ENCODE peak calls at places on chromosomes 16 and 17, in four cellular contexts. Z is CD8-positive, alpha-beta T cell; W is GM12865; R is foreskin keratinocyte. L is an unnamed sample.

GRCh38 chr17:7673239-7673638 is 14.1 kb downstream of the TP53 start:
- DNase-seq in R (no peak), W (peak; percentile 50), Z (no peak), L (no peak)

GRCh38 chr17:27241346-27241946 is 52.5 kb upstream of the WSB1 start:
- DNase-seq in R (peak; percentile 95), W (peak; percentile 61), Z (no peak), L (peak; percentile 41)

GRCh38 chr16:8168016-8168415 is 422.3 kb downstream of the TMEM114 start:
- DNase-seq in W (no peak), Z (no peak), R (no peak), L (no peak)

GRCh38 chr17:5416886-5417285 is 2.6 kb downstream of the NUP88 start:
- DNase-seq in W (no peak), Z (no peak), R (no peak), L (no peak)

GRCh38 chr16:57145046-57145963 is 40.5 kb downstream of the PSME3IP1 start:
- DNase-seq in R (no peak), Z (no peak), W (no peak), L (no peak)

GRCh38 chr16:49456763-49457162 is 83.2 kb downstream of the C16orf78 start:
- DNase-seq in W (no peak), Z (no peak), R (no peak), L (no peak)

GRCh38 chr16:54930034-54930938 is at the start of gene IRX5:
- DNase-seq in R (peak; percentile 93), Z (no peak), W (peak; percentile 54), L (peak; percentile 66)

GRCh38 chr17:31294839-31295488 is 2.1 kb downstream of the OMG start:
- DNase-seq in W (no peak), R (no peak), Z (no peak), L (no peak)

GRCh38 chr17:59829217-59830006 is 63.3 kb downstream of the TUBD1 start:
- DNase-seq in R (peak; percentile 99), W (peak; percentile 97), Z (no peak), L (peak; percentile 98)

GRCh38 chr16:89721644-89722391 is 481 bp downstream of the ZNF276 start:
- DNase-seq in W (peak; percentile 82), Z (peak; percentile 94), R (peak; percentile 56), L (no peak)

GRCh38 chr16:89801800-89802199 is 14.6 kb downstream of the FANCA start:
- DNase-seq in R (no peak), W (no peak), Z (no peak), L (no peak)

GRCh38 chr17:43898446-43898845 is 8.9 kb downstream of the MPP2 start:
- DNase-seq in R (no peak), Z (no peak), W (no peak), L (no peak)

GRCh38 chr16:83549836-83550569 is 257.8 kb upstream of the HSBP1 start:
- DNase-seq in W (no peak), Z (no peak), R (no peak), L (no peak)

GRCh38 chr17:72423286-72423589 is 302.4 kb downstream of the SOX9 start:
- DNase-seq in Z (no peak), W (no peak), R (no peak), L (no peak)

GRCh38 chr16:75535901-75536300 is at the start of gene CHST5:
- DNase-seq in R (no peak), W (no peak), Z (no peak), L (no peak)

GRCh38 chr17:61409301-61410099 is 9.9 kb downstream of the TBX2 start:
- DNase-seq in R (no peak), Z (peak; percentile 65), W (peak; percentile 58), L (no peak)

GRCh38 chr16:70737377-70738082 is 51.7 kb upstream of the MTSS2 start:
- DNase-seq in Z (peak; percentile 88), W (peak; percentile 95), R (no peak), L (no peak)

GRCh38 chr16:80946481-80946880 is 60.2 kb downstream of the CMC2 start:
- DNase-seq in W (no peak), Z (no peak), R (no peak), L (no peak)

GRCh38 chr16:50332599-50332998 is 36.2 kb downstream of the BRD7 start:
- DNase-seq in Z (no peak), W (no peak), R (no peak), L (no peak)

GRCh38 chr17:28763804-28764266 is 20.0 kb downstream of the TRAF4 start:
- DNase-seq in R (peak; percentile 47), Z (peak; percentile 84), W (peak; percentile 80), L (no peak)

GRCh38 chr17:28760561-28760960 is 16.8 kb downstream of the TRAF4 start:
- DNase-seq in R (no peak), W (no peak), Z (no peak), L (no peak)

GRCh38 chr17:28760987-28761562 is 17.3 kb downstream of the TRAF4 start:
- DNase-seq in R (peak; percentile 55), Z (no peak), W (peak; percentile 25), L (no peak)

GRCh38 chr17:28763137-28763799 is 19.5 kb downstream of the TRAF4 start:
- DNase-seq in R (no peak), W (peak; percentile 78), Z (no peak), L (no peak)

DNA sequence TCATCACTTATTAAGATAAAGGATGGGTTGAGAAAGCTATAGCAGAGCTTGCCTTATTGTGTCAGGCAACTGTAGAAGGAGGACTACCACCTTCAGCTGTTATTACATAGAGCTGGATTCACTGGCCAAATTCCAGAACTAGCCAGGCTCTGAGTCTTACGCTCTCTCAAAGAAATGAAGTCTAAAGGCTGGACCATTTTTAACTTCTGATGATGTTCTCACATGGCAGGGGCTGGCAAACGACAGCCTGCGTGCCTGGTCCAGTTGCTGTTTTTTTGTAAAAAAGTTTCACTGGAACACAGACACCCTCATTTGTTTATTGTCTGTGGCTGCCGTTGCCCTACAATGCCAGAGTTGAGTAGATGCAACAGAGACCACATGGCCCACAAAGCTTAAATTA is 21.2 kb downstream of the TRAF4 start:
- DNase-seq in R (no peak), Z (no peak), W (no peak), L (no peak)
- TF ChIP-seq CTCF in R (no peak), Z (no peak), W (no peak), L (no peak)

DNA sequence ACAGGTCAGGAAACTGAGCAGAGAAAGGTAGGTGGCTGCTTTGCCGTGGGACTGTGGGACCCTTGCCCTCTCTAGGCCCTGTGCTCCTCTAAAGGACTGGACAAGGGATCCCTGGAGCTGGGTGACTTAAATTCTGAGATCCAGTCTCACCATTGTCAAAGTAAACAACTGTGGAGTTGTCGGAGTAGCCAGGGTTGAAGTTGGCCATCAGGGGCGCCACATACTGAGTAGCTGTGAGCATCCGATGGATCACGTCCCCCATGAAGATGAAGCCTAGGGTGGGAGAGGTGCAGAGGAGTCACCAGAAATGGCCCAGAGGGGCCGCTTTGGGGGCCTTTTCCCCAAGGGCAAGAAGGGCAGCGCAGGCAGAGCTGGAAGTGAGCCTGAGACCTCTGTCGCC is 43.5 kb downstream of the PLXDC1 start:
- DNase-seq in Z (no peak), W (no peak), R (no peak), L (no peak)
- TF ChIP-seq CTCF in Z (no peak), W (no peak), R (no peak), L (no peak)

GRCh38 chr17:45232514-45233422 is 11.1 kb downstream of the FMNL1 start:
- DNase-seq in W (no peak), Z (no peak), R (no peak), L (no peak)

GRCh38 chr17:45236002-45236606 is 14.4 kb downstream of the FMNL1 start:
- DNase-seq in W (no peak), R (no peak), Z (no peak), L (no peak)

GRCh38 chr17:45233423-45233924 is 11.8 kb downstream of the FMNL1 start:
- DNase-seq in Z (no peak), W (no peak), R (no peak), L (no peak)

GRCh38 chr17:45235071-45236001 is 13.7 kb downstream of the FMNL1 start:
- DNase-seq in Z (peak; percentile 87), R (peak; percentile 41), W (peak; percentile 87), L (no peak)

GRCh38 chr17:45234641-45235040 is 13.0 kb downstream of the FMNL1 start:
- DNase-seq in R (no peak), W (peak; percentile 64), Z (peak; percentile 70), L (no peak)
- TF ChIP-seq CTCF in R (peak; percentile 44), W (peak; percentile 58), Z (peak; percentile 48), L (peak; percentile 69)

DNA sequence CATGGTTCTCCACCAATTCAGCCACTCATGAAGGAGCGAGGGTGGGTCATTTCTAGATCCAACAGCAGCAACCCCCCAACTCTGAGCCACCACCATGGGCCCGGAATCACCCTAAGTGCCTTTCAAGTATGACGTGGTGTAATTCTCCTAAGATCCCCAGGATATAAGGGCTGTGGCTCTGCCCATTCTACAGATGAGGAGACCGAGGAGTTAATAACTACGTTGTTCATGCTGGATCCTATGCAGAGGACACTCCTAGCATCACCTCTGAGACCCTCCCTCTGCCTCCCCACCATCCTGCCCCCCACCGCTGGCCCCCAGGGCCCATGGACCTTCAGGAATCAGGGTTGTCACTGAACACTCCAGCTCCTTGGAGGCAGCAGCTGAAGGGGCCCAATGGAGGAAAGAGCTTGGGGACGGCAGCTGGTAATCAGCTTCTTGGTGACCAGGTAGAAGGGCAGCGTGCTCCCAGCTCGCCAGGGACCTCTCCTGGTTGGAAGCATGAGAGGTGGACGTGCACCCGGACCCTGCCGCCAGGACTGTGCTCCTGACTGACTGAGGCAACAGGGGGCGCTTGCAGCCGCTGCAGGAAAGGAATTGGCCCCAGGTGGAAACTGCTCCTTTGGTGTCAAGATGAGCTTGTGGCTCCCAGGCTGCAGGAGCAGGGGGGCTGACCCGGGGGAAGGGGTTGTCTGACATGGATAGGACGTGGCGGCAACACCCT is 28.2 kb upstream of the CACNG1 start:
- DNase-seq in R (no peak), Z (no peak), W (no peak), L (no peak)
- TF ChIP-seq CTCF in R (no peak), Z (no peak), W (no peak), L (no peak)

DNA sequence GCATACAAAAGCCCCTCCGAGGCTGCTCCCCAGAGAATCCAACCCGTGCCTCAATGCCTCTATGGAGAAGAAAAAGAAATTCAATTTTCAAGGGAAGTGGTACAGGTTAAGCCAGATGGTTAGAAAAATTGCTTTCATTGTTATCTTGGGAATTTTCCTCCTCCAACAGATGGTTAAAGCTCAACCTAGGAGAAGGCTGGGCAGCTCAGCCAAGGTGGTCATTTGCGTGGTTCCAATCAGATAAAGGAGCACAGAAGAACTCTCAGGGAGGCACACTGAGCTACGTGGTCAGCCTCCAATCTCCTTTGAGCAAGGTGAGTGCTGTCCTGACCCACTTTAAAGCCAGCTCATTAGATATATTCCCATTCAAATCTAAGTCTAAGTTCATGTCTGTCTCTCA is 106.7 kb downstream of the STX8 start:
- DNase-seq in R (no peak), Z (no peak), W (no peak), L (no peak)
- TF ChIP-seq CTCF in R (no peak), Z (no peak), W (no peak), L (no peak)

GRCh38 chr17:80660527-80661198 is 116.0 kb downstream of the RPTOR start:
- DNase-seq in Z (no peak), R (no peak), W (no peak), L (no peak)
- TF ChIP-seq CTCF in Z (no peak), R (no peak), W (no peak), L (no peak)

DNA sequence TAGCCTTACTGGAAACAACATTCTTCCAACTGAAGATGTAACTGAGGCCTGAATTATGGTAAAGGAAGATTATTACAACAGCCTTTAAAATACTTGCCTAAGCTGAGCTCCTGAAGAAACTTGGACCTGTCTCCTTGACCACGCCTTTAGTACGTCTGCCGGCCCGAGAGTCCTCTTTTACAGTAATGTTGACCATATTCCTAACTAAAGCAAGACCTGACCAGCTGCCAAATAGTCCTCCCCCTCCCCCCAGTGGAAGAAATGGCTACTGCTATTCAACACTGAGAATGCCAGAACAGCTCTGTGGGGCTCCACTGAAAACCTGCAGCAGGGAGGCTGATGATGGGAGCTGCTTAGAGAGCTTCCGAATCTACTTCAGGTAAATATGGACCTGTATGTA is 12.6 kb upstream of the FOXJ1 start:
- DNase-seq in Z (peak; percentile 43), R (no peak), W (no peak), L (no peak)
- TF ChIP-seq CTCF in Z (no peak), R (peak; percentile 23), W (no peak), L (peak; percentile 9)

GRCh38 chr16:87575027-87575804 is 27.1 kb upstream of the JPH3 start:
- DNase-seq in Z (no peak), W (no peak), R (no peak), L (no peak)
- TF ChIP-seq CTCF in Z (no peak), W (no peak), R (no peak), L (peak; percentile 22)